ENCODE peak calls at places on chromosomes 5 and 9, in seven cellular contexts. R is spleen, L is tibial artery, K is stomach, P is colonic mucosa, C is IMR-90, U is astrocyte. X is an unnamed sample.
A peak's percentile ranks its signal among the peaks of the same experiment; 100 is the strongest.

GRCh38 chr5:158313739-158314464 is 455.0 kb upstream of the CLINT1 start:
- DNase-seq in L (no peak), U (no peak), K (no peak), P (no peak), R (no peak), C (no peak), X (no peak)

GRCh38 chr5:132387649-132388117 is 18.2 kb downstream of the SLC22A5 start:
- DNase-seq in U (peak; percentile 100), R (no peak), C (peak; percentile 99), K (peak; percentile 63), P (peak; percentile 86), L (peak; percentile 84), X (peak; percentile 80)

GRCh38 chr5:59769832-59770231 is 123.7 kb downstream of the PDE4D start:
- DNase-seq in K (no peak), L (no peak), C (no peak), R (no peak), U (peak; percentile 25), P (no peak), X (no peak)

GRCh38 chr5:116944171-116944570 is 369.5 kb upstream of the SEMA6A start:
- DNase-seq in K (no peak), R (no peak), U (peak; percentile 2), P (peak; percentile 35), L (no peak), C (no peak), X (no peak)

GRCh38 chr9:22170162-22170932 is 161.2 kb upstream of the CDKN2B start:
- DNase-seq in P (no peak), R (no peak), U (peak; percentile 69), C (peak; percentile 89), K (no peak), L (no peak), X (no peak)

GRCh38 chr9:78314953-78315870 is 18.3 kb downstream of the PSAT1 start:
- DNase-seq in K (no peak), R (no peak), P (no peak), U (peak; percentile 81), C (peak; percentile 65), L (no peak), X (peak; percentile 65)

GRCh38 chr9:89732295-89732951 is 127.6 kb downstream of the GADD45G start:
- DNase-seq in L (no peak), P (no peak), R (no peak), K (no peak), C (no peak), U (no peak), X (no peak)

GRCh38 chr9:137217276-137218211 is 4.5 kb downstream of the RNF208 start:
- DNase-seq in K (peak; percentile 95), P (peak; percentile 94), L (peak; percentile 60), U (no peak), C (no peak), R (no peak), X (no peak)

GRCh38 chr5:179255527-179256228 is 89.6 kb downstream of the ADAMTS2 start:
- DNase-seq in K (no peak), U (no peak), P (no peak), L (no peak), C (no peak), R (peak; percentile 68), X (peak; percentile 33)

GRCh38 chr9:126451316-126451885 is 124.8 kb downstream of the MVB12B start:
- DNase-seq in P (no peak), C (no peak), L (no peak), R (peak; percentile 16), U (no peak), K (no peak), X (peak; percentile 62)

GRCh38 chr5:180811012-180811622 is 8.5 kb upstream of the MGAT1 start:
- DNase-seq in R (no peak), U (no peak), P (no peak), C (no peak), L (peak; percentile 43), K (no peak), X (no peak)

GRCh38 chr9:136437430-136437829 is 2.2 kb downstream of the INPP5E start:
- DNase-seq in K (no peak), P (no peak), L (no peak), C (peak; percentile 34), U (peak; percentile 30), R (no peak), X (no peak)

GRCh38 chr5:124824637-124825158 is 78.3 kb upstream of the ZNF608 start:
- DNase-seq in P (no peak), U (peak; percentile 89), R (no peak), K (no peak), C (peak; percentile 85), L (no peak), X (no peak)

GRCh38 chr9:27394826-27395201 is 97.9 kb upstream of the EQTN start:
- DNase-seq in U (no peak), P (no peak), C (no peak), K (no peak), L (no peak), R (no peak), X (no peak)

GRCh38 chr9:127935765-127936221 is 1.9 kb downstream of the DPM2 start:
- DNase-seq in R (no peak), L (no peak), U (no peak), C (peak; percentile 41), K (no peak), P (no peak), X (no peak)

GRCh38 chr9:77802512-77803293 is 154.6 kb upstream of the GNA14 start:
- DNase-seq in P (no peak), R (no peak), L (no peak), K (no peak), C (no peak), U (no peak), X (no peak)

GRCh38 chr9:93134018-93134739 is at the start of gene NINJ1:
- DNase-seq in R (peak; percentile 95), P (peak; percentile 76), U (peak; percentile 54), L (peak; percentile 64), K (peak; percentile 79), C (peak; percentile 60), X (no peak)

GRCh38 chr9:115234094-115234493 is 116.1 kb upstream of the TNC start:
- DNase-seq in C (peak; percentile 91), P (no peak), L (no peak), R (no peak), U (peak; percentile 95), K (no peak), X (no peak)

GRCh38 chr5:111932628-111933027 is 175.6 kb upstream of the NREP start:
- DNase-seq in K (no peak), U (peak; percentile 61), L (no peak), C (no peak), P (no peak), R (no peak), X (no peak)

GRCh38 chr9:26012797-26013594 is 334.8 kb upstream of the TUSC1 start:
- DNase-seq in U (no peak), R (no peak), C (peak; percentile 13), P (no peak), L (no peak), K (no peak), X (no peak)

GRCh38 chr5:163916376-163916775 is 411.0 kb downstream of the MAT2B start:
- DNase-seq in U (no peak), L (no peak), C (peak; percentile 8), P (peak; percentile 18), K (no peak), R (no peak), X (no peak)

GRCh38 chr9:124526174-124526573 is 19.0 kb upstream of the NR5A1 start:
- DNase-seq in R (no peak), K (no peak), P (no peak), C (no peak), U (no peak), L (no peak), X (no peak)

GRCh38 chr9:124531115-124531514 is 23.9 kb upstream of the NR5A1 start:
- DNase-seq in K (no peak), P (no peak), L (no peak), C (no peak), U (no peak), R (no peak), X (no peak)

GRCh38 chr9:124530216-124530615 is 23.0 kb upstream of the NR5A1 start:
- DNase-seq in R (no peak), C (no peak), P (no peak), K (no peak), L (no peak), U (no peak), X (no peak)

GRCh38 chr9:124532897-124533296 is 25.7 kb upstream of the NR5A1 start:
- DNase-seq in K (no peak), L (no peak), U (no peak), C (no peak), P (no peak), R (no peak), X (no peak)

DNA sequence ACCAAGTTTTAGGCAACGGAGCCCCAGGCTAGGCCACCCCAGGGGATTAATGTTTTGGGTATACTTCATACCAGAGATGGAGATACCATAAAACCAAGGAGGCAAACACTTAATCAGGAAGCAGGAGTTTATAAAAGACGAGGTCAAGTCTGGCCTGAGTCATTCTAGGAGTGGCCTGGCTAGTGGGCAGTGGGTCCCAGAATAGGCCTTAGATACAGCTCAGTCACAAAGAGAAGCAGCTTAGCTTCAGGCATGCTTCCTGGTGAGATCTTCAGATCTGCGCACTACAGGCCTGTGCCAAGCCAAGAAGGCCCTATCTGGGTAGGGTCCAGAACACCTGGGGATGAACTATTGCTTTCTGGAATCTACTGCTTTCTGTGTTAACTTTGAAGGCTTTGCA is 20.6 kb upstream of the NR5A1 start:
- DNase-seq in L (no peak), K (no peak), U (peak; percentile 56), C (peak; percentile 63), R (no peak), P (no peak), X (no peak)
- H3K27ac ChIP-seq in L (no peak overlapping the region), K (no peak overlapping the region), U (no peak overlapping the region), C (no peak overlapping the region), R (no peak overlapping the region), P (no peak overlapping the region), X (no peak overlapping the region)

GRCh38 chr9:17926246-17926645 is 347.4 kb downstream of the SH3GL2 start:
- DNase-seq in C (no peak), P (no peak), U (no peak), R (no peak), L (no peak), K (no peak), X (no peak)
- H3K27ac ChIP-seq in C (no peak overlapping the region), P (no peak overlapping the region), U (no peak overlapping the region), R (no peak overlapping the region), L (no peak overlapping the region), K (no peak overlapping the region), X (no peak overlapping the region)

GRCh38 chr5:35188041-35188457 is 42.2 kb downstream of the PRLR start:
- DNase-seq in P (peak; percentile 60), K (peak; percentile 72), R (no peak), L (no peak), U (no peak), C (no peak), X (no peak)
- H3K27ac ChIP-seq in P (peak overlapping the region; percentile 33), K (peak overlapping the region; percentile 73), R (no peak overlapping the region), L (no peak overlapping the region), U (no peak overlapping the region), C (no peak overlapping the region), X (no peak overlapping the region)

DNA sequence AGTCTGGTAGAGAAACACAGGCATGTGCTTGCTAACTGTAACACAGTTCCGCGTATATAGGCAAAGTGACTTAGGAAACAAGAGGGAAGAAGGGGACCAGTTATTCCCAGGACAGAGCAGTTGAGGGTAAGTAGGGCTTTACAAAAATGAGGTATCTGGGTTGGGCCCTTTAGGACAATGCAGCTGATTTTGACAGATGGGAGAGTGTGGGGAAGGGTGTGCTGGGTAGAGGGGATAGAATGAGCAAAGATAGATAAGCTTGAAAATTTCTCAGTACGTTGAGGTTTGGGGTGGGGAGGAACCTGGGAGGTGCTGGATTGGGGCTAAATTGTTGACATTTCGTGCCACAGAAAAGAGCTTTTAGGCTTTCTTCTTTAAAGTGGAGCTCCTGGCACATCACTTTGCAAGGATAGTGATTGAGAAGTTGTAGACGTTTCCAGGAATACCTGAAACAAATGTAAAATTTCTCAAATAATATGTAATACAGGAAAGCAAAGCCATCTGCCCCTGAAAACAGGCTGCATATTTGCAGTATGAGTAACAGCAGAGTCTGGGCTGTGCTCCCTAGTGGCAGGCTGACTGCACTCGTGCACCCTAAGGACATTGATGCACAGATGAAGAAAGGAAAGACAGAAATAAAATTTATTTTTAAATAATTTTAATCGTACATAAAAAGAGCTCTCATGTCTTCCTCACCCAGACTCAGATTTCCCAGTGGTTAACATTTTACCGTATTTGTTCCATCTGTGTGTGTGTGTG is 145.0 kb upstream of the DMRT1 start:
- DNase-seq in K (no peak), R (no peak), L (peak; percentile 69), P (no peak), C (peak; percentile 76), U (peak; percentile 83), X (no peak)
- H3K27ac ChIP-seq in K (peak overlapping the region; percentile 86), R (no peak overlapping the region), L (peak overlapping the region; percentile 82), P (no peak overlapping the region), C (peak overlapping the region; percentile 93), U (peak overlapping the region; percentile 90), X (peak overlapping the region; percentile 94)